ENCODE peak calls at places on chromosomes 12 and 14, in eight cellular contexts. One of them, this sample, is unnamed.

GRCh38 chr12:41288188-41288811 is 100.2 kb downstream of the PDZRN4 start:
- DNase-seq in body of pancreas: no peak
- DNase-seq in spleen: no peak
- DNase-seq in HepG2: no peak
- DNase-seq in GM12891: no peak
- DNase-seq in breast epithelium: no peak
- DNase-seq in Peyer's patch: no peak
- DNase-seq in testis: no peak
- DNase-seq in this sample: no peak

GRCh38 chr12:62910549-62911169 is 24.3 kb downstream of the PPM1H start:
- DNase-seq in body of pancreas: no peak
- DNase-seq in spleen: no peak
- DNase-seq in HepG2: no peak
- DNase-seq in GM12891: no peak
- DNase-seq in breast epithelium: no peak
- DNase-seq in Peyer's patch: no peak
- DNase-seq in testis: no peak
- DNase-seq in this sample: no peak

GRCh38 chr14:79543966-79544365 is 667.3 kb downstream of the DIO2 start:
- DNase-seq in body of pancreas: no peak
- DNase-seq in spleen: no peak
- DNase-seq in HepG2: no peak
- DNase-seq in GM12891: no peak
- DNase-seq in breast epithelium: no peak
- DNase-seq in Peyer's patch: no peak
- DNase-seq in testis: peak; percentile 15
- DNase-seq in this sample: no peak

GRCh38 chr14:71711131-71711530 is 221.1 kb upstream of the RGS6 start:
- DNase-seq in body of pancreas: no peak
- DNase-seq in spleen: no peak
- DNase-seq in HepG2: no peak
- DNase-seq in GM12891: no peak
- DNase-seq in breast epithelium: no peak
- DNase-seq in Peyer's patch: no peak
- DNase-seq in testis: no peak
- DNase-seq in this sample: no peak

GRCh38 chr12:102232446-102232845 is 34.8 kb upstream of the PMCH start:
- DNase-seq in body of pancreas: no peak
- DNase-seq in spleen: no peak
- DNase-seq in HepG2: no peak
- DNase-seq in GM12891: no peak
- DNase-seq in breast epithelium: no peak
- DNase-seq in Peyer's patch: no peak
- DNase-seq in testis: no peak
- DNase-seq in this sample: peak; percentile 3

GRCh38 chr14:31420013-31420318 is 384 bp downstream of the HEATR5A start:
- DNase-seq in body of pancreas: peak; percentile 78
- DNase-seq in spleen: peak; percentile 94
- DNase-seq in HepG2: peak; percentile 90
- DNase-seq in GM12891: peak; percentile 26
- DNase-seq in breast epithelium: peak; percentile 56
- DNase-seq in Peyer's patch: peak; percentile 89
- DNase-seq in testis: peak; percentile 63
- DNase-seq in this sample: peak; percentile 87

GRCh38 chr12:131831021-131831571 is 2.9 kb downstream of the MMP17 start:
- DNase-seq in body of pancreas: no peak
- DNase-seq in spleen: no peak
- DNase-seq in HepG2: no peak
- DNase-seq in GM12891: no peak
- DNase-seq in breast epithelium: no peak
- DNase-seq in Peyer's patch: peak; percentile 47
- DNase-seq in testis: no peak
- DNase-seq in this sample: peak; percentile 10

GRCh38 chr14:30223385-30223785 is 295.7 kb upstream of the PRKD1 start:
- DNase-seq in body of pancreas: peak; percentile 97
- DNase-seq in spleen: no peak
- DNase-seq in HepG2: peak; percentile 71
- DNase-seq in GM12891: no peak
- DNase-seq in breast epithelium: peak; percentile 61
- DNase-seq in Peyer's patch: no peak
- DNase-seq in testis: no peak
- DNase-seq in this sample: peak; percentile 89

GRCh38 chr14:61330511-61330910 is 9.1 kb downstream of the PRKCH start:
- DNase-seq in body of pancreas: no peak
- DNase-seq in spleen: no peak
- DNase-seq in HepG2: no peak
- DNase-seq in GM12891: no peak
- DNase-seq in breast epithelium: no peak
- DNase-seq in Peyer's patch: no peak
- DNase-seq in testis: no peak
- DNase-seq in this sample: no peak

GRCh38 chr14:53412819-53413664 is 259.9 kb upstream of the DDHD1 start:
- DNase-seq in body of pancreas: no peak
- DNase-seq in spleen: no peak
- DNase-seq in HepG2: peak; percentile 30
- DNase-seq in GM12891: no peak
- DNase-seq in breast epithelium: no peak
- DNase-seq in Peyer's patch: no peak
- DNase-seq in testis: no peak
- DNase-seq in this sample: no peak

GRCh38 chr12:54321363-54321762 is 3.6 kb upstream of the COPZ1 start:
- DNase-seq in body of pancreas: no peak
- DNase-seq in spleen: no peak
- DNase-seq in HepG2: no peak
- DNase-seq in GM12891: no peak
- DNase-seq in breast epithelium: no peak
- DNase-seq in Peyer's patch: no peak
- DNase-seq in testis: no peak
- DNase-seq in this sample: no peak

GRCh38 chr12:54329756-54330155 is 4.8 kb downstream of the COPZ1 start:
- DNase-seq in body of pancreas: no peak
- DNase-seq in spleen: no peak
- DNase-seq in HepG2: peak; percentile 20
- DNase-seq in GM12891: no peak
- DNase-seq in breast epithelium: no peak
- DNase-seq in Peyer's patch: no peak
- DNase-seq in testis: no peak
- DNase-seq in this sample: no peak

GRCh38 chr12:54328595-54329337 is 3.8 kb downstream of the COPZ1 start:
- DNase-seq in body of pancreas: no peak
- DNase-seq in spleen: no peak
- DNase-seq in HepG2: peak; percentile 95
- DNase-seq in GM12891: no peak
- DNase-seq in breast epithelium: no peak
- DNase-seq in Peyer's patch: no peak
- DNase-seq in testis: no peak
- DNase-seq in this sample: no peak

GRCh38 chr12:54330442-54330841 is 5.5 kb downstream of the COPZ1 start:
- DNase-seq in body of pancreas: no peak
- DNase-seq in spleen: no peak
- DNase-seq in HepG2: no peak
- DNase-seq in GM12891: no peak
- DNase-seq in breast epithelium: no peak
- DNase-seq in Peyer's patch: no peak
- DNase-seq in testis: no peak
- DNase-seq in this sample: no peak

DNA sequence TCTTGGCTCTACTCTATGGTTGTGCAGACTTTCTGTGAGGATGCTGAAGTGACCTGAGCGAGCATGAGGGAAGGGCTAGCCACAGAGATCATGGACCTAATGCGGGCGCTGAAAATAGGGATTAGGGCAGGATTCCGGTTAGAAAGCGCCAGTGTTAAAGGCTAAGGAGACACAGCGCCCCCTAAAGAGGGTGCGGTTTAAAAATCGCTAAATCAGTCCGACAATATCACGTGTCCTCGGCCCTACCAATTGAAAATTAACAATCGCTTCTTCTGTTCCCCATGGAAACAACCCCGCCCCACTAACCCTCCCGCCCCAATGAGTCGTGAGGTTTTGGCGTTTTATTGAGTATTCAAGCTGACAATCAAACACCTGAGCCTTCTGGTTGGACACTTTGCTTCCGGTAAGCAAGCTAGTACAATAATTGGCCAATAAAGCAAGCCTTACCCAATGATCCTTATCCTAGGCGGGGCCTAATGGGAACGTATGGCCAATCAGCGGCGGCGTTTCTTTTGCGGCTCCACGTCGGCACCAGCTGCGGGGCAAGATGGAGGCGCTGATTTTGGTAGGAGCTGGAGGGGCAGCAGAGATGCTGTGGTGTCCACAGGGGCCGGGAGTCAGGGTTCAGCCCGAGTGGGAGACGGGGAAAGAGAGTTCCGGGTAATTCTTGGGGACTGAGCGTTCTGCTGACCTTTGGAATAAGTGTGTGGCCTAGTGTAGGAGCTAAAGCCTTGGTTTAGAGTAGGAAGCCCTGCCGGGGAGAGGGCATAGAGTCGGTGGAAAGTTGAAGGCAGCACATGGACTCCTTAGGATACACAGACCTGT is at the start of gene COPZ1:
- DNase-seq in body of pancreas: peak; percentile 94
- DNase-seq in spleen: peak; percentile 96
- DNase-seq in HepG2: peak; percentile 100
- DNase-seq in GM12891: peak; percentile 81
- DNase-seq in breast epithelium: peak; percentile 93
- DNase-seq in Peyer's patch: peak; percentile 94
- DNase-seq in testis: peak; percentile 98
- DNase-seq in this sample: peak; percentile 97
- TF ChIP-seq POLR2A in body of pancreas: peak; percentile 93
- TF ChIP-seq POLR2A in spleen: peak; percentile 5
- TF ChIP-seq POLR2A in HepG2: peak; percentile 96
- TF ChIP-seq POLR2A in GM12891: peak; percentile 86
- TF ChIP-seq POLR2A in breast epithelium: peak; percentile 80
- TF ChIP-seq POLR2A in Peyer's patch: peak; percentile 79
- TF ChIP-seq POLR2A in testis: peak; percentile 70
- TF ChIP-seq POLR2A in this sample: peak; percentile 95

GRCh38 chr14:64990939-64991338 is 4.2 kb downstream of the FNTB start:
- DNase-seq in body of pancreas: no peak
- DNase-seq in spleen: no peak
- DNase-seq in HepG2: no peak
- DNase-seq in GM12891: no peak
- DNase-seq in breast epithelium: no peak
- DNase-seq in Peyer's patch: no peak
- DNase-seq in testis: no peak
- DNase-seq in this sample: no peak

GRCh38 chr14:64990291-64990690 is 3.6 kb downstream of the FNTB start:
- DNase-seq in body of pancreas: no peak
- DNase-seq in spleen: no peak
- DNase-seq in HepG2: no peak
- DNase-seq in GM12891: no peak
- DNase-seq in breast epithelium: no peak
- DNase-seq in Peyer's patch: no peak
- DNase-seq in testis: no peak
- DNase-seq in this sample: no peak

GRCh38 chr14:64992328-64992885 is 5.7 kb downstream of the FNTB start:
- DNase-seq in body of pancreas: no peak
- DNase-seq in spleen: no peak
- DNase-seq in HepG2: no peak
- DNase-seq in GM12891: no peak
- DNase-seq in breast epithelium: no peak
- DNase-seq in Peyer's patch: no peak
- DNase-seq in testis: no peak
- DNase-seq in this sample: no peak

GRCh38 chr14:64983439-64984310 is 3.0 kb upstream of the FNTB start:
- DNase-seq in body of pancreas: peak; percentile 48
- DNase-seq in spleen: no peak
- DNase-seq in HepG2: peak; percentile 45
- DNase-seq in GM12891: no peak
- DNase-seq in breast epithelium: no peak
- DNase-seq in Peyer's patch: no peak
- DNase-seq in testis: peak; percentile 41
- DNase-seq in this sample: peak; percentile 47

GRCh38 chr14:64986578-64987571 is at the start of gene FNTB:
- DNase-seq in body of pancreas: peak; percentile 94
- DNase-seq in spleen: peak; percentile 99
- DNase-seq in HepG2: peak; percentile 92
- DNase-seq in GM12891: peak; percentile 84
- DNase-seq in breast epithelium: peak; percentile 94
- DNase-seq in Peyer's patch: peak; percentile 98
- DNase-seq in testis: peak; percentile 98
- DNase-seq in this sample: peak; percentile 98
- TF ChIP-seq POLR2A in body of pancreas: peak; percentile 77
- TF ChIP-seq POLR2A in spleen: no peak
- TF ChIP-seq POLR2A in HepG2: peak; percentile 80
- TF ChIP-seq POLR2A in GM12891: peak; percentile 67
- TF ChIP-seq POLR2A in breast epithelium: no peak
- TF ChIP-seq POLR2A in Peyer's patch: peak; percentile 64
- TF ChIP-seq POLR2A in testis: no peak
- TF ChIP-seq POLR2A in this sample: peak; percentile 63

GRCh38 chr12:94955193-94955592 is 48.3 kb downstream of the NDUFA12 start:
- DNase-seq in body of pancreas: no peak
- DNase-seq in spleen: no peak
- DNase-seq in HepG2: no peak
- DNase-seq in GM12891: no peak
- DNase-seq in breast epithelium: no peak
- DNase-seq in Peyer's patch: no peak
- DNase-seq in testis: no peak
- DNase-seq in this sample: no peak

GRCh38 chr12:94951071-94951639 is 52.3 kb downstream of the NDUFA12 start:
- DNase-seq in body of pancreas: no peak
- DNase-seq in spleen: no peak
- DNase-seq in HepG2: no peak
- DNase-seq in GM12891: no peak
- DNase-seq in breast epithelium: no peak
- DNase-seq in Peyer's patch: no peak
- DNase-seq in testis: no peak
- DNase-seq in this sample: no peak

GRCh38 chr12:94956936-94957464 is 46.5 kb downstream of the NDUFA12 start:
- DNase-seq in body of pancreas: no peak
- DNase-seq in spleen: no peak
- DNase-seq in HepG2: no peak
- DNase-seq in GM12891: no peak
- DNase-seq in breast epithelium: no peak
- DNase-seq in Peyer's patch: no peak
- DNase-seq in testis: no peak
- DNase-seq in this sample: no peak

GRCh38 chr12:94952325-94952724 is 51.2 kb downstream of the NDUFA12 start:
- DNase-seq in body of pancreas: no peak
- DNase-seq in spleen: no peak
- DNase-seq in HepG2: no peak
- DNase-seq in GM12891: no peak
- DNase-seq in breast epithelium: no peak
- DNase-seq in Peyer's patch: no peak
- DNase-seq in testis: no peak
- DNase-seq in this sample: peak; percentile 17

GRCh38 chr12:94954029-94954685 is 49.3 kb downstream of the NDUFA12 start:
- DNase-seq in body of pancreas: peak; percentile 72
- DNase-seq in spleen: no peak
- DNase-seq in HepG2: no peak
- DNase-seq in GM12891: no peak
- DNase-seq in breast epithelium: no peak
- DNase-seq in Peyer's patch: no peak
- DNase-seq in testis: no peak
- DNase-seq in this sample: no peak
- TF ChIP-seq POLR2A in body of pancreas: no peak
- TF ChIP-seq POLR2A in spleen: no peak
- TF ChIP-seq POLR2A in HepG2: no peak
- TF ChIP-seq POLR2A in GM12891: no peak
- TF ChIP-seq POLR2A in breast epithelium: no peak
- TF ChIP-seq POLR2A in Peyer's patch: no peak
- TF ChIP-seq POLR2A in testis: no peak
- TF ChIP-seq POLR2A in this sample: no peak

GRCh38 chr14:37197421-37198272 is at the start of gene MIPOL1:
- DNase-seq in body of pancreas: peak; percentile 87
- DNase-seq in spleen: peak; percentile 84
- DNase-seq in HepG2: peak; percentile 79
- DNase-seq in GM12891: no peak
- DNase-seq in breast epithelium: peak; percentile 78
- DNase-seq in Peyer's patch: peak; percentile 88
- DNase-seq in testis: peak; percentile 88
- DNase-seq in this sample: peak; percentile 85
- TF ChIP-seq POLR2A in body of pancreas: peak; percentile 71
- TF ChIP-seq POLR2A in spleen: peak; percentile 20
- TF ChIP-seq POLR2A in HepG2: peak; percentile 83
- TF ChIP-seq POLR2A in GM12891: no peak
- TF ChIP-seq POLR2A in breast epithelium: no peak
- TF ChIP-seq POLR2A in Peyer's patch: no peak
- TF ChIP-seq POLR2A in testis: peak; percentile 3
- TF ChIP-seq POLR2A in this sample: peak; percentile 75

This sample was measured in thyroid gland.